ENCODE peak calls at places on chromosomes 16 and 17, in nine cellular contexts. One of them, this sample, is unnamed.

GRCh38 chr17:35046740-35047283 is 16.7 kb downstream of the RFFL start:
- DNase-seq in RWPE1: peak
- DNase-seq in tibial nerve: no peak
- DNase-seq in IMR-90: peak
- DNase-seq in caudate nucleus: no peak
- DNase-seq in effector memory CD4-positive, alpha-beta T cell: peak
- DNase-seq in H9: no peak
- DNase-seq in right lobe of liver: no peak
- DNase-seq in AG04450: no peak
- DNase-seq in this sample: no peak

GRCh38 chr16:65548470-65548869 is 426.6 kb upstream of the CDH11 start:
- DNase-seq in tibial nerve: no peak
- DNase-seq in IMR-90: peak
- DNase-seq in caudate nucleus: no peak
- DNase-seq in RWPE1: no peak
- DNase-seq in H9: peak
- DNase-seq in right lobe of liver: no peak
- DNase-seq in effector memory CD4-positive, alpha-beta T cell: no peak
- DNase-seq in AG04450: no peak
- DNase-seq in this sample: no peak

GRCh38 chr16:23317751-23318150 is 15.6 kb downstream of the SCNN1B start:
- DNase-seq in effector memory CD4-positive, alpha-beta T cell: no peak
- DNase-seq in tibial nerve: no peak
- DNase-seq in RWPE1: no peak
- DNase-seq in AG04450: no peak
- DNase-seq in caudate nucleus: no peak
- DNase-seq in IMR-90: no peak
- DNase-seq in right lobe of liver: no peak
- DNase-seq in H9: no peak
- DNase-seq in this sample: no peak

GRCh38 chr17:16259926-16260325 is 42.9 kb downstream of the PIGL start:
- DNase-seq in AG04450: no peak
- DNase-seq in RWPE1: no peak
- DNase-seq in effector memory CD4-positive, alpha-beta T cell: no peak
- DNase-seq in H9: no peak
- DNase-seq in tibial nerve: no peak
- DNase-seq in caudate nucleus: no peak
- DNase-seq in IMR-90: no peak
- DNase-seq in right lobe of liver: no peak
- DNase-seq in this sample: no peak

GRCh38 chr16:2022723-2023097 is 3.1 kb downstream of the NPW start:
- DNase-seq in RWPE1: peak
- DNase-seq in H9: peak
- DNase-seq in IMR-90: peak
- DNase-seq in caudate nucleus: no peak
- DNase-seq in tibial nerve: no peak
- DNase-seq in effector memory CD4-positive, alpha-beta T cell: no peak
- DNase-seq in right lobe of liver: no peak
- DNase-seq in AG04450: no peak
- DNase-seq in this sample: no peak

GRCh38 chr16:1960665-1961630 is 1.6 kb downstream of the NDUFB10 start:
- DNase-seq in H9: peak
- DNase-seq in AG04450: no peak
- DNase-seq in tibial nerve: no peak
- DNase-seq in IMR-90: peak
- DNase-seq in caudate nucleus: no peak
- DNase-seq in right lobe of liver: no peak
- DNase-seq in effector memory CD4-positive, alpha-beta T cell: no peak
- DNase-seq in RWPE1: no peak
- DNase-seq in this sample: no peak

GRCh38 chr17:64006361-64007088 is 8.4 kb downstream of the PRR29 start:
- DNase-seq in caudate nucleus: no peak
- DNase-seq in H9: peak
- DNase-seq in tibial nerve: no peak
- DNase-seq in right lobe of liver: peak
- DNase-seq in effector memory CD4-positive, alpha-beta T cell: no peak
- DNase-seq in AG04450: no peak
- DNase-seq in RWPE1: no peak
- DNase-seq in IMR-90: no peak
- DNase-seq in this sample: no peak

GRCh38 chr17:31680126-31680525 is 178.9 kb downstream of the COPRS start:
- DNase-seq in caudate nucleus: no peak
- DNase-seq in right lobe of liver: no peak
- DNase-seq in AG04450: no peak
- DNase-seq in effector memory CD4-positive, alpha-beta T cell: no peak
- DNase-seq in H9: peak
- DNase-seq in RWPE1: no peak
- DNase-seq in tibial nerve: no peak
- DNase-seq in IMR-90: no peak
- DNase-seq in this sample: no peak

GRCh38 chr17:82917656-82918345 is 78.0 kb upstream of the ZNF750 start:
- DNase-seq in right lobe of liver: no peak
- DNase-seq in H9: peak
- DNase-seq in tibial nerve: no peak
- DNase-seq in caudate nucleus: no peak
- DNase-seq in AG04450: no peak
- DNase-seq in RWPE1: no peak
- DNase-seq in effector memory CD4-positive, alpha-beta T cell: no peak
- DNase-seq in IMR-90: peak
- DNase-seq in this sample: no peak

GRCh38 chr17:82019905-82020873 is 2.5 kb downstream of the CENPX start:
- DNase-seq in RWPE1: no peak
- DNase-seq in AG04450: no peak
- DNase-seq in H9: peak
- DNase-seq in tibial nerve: no peak
- DNase-seq in right lobe of liver: peak
- DNase-seq in IMR-90: peak
- DNase-seq in effector memory CD4-positive, alpha-beta T cell: peak
- DNase-seq in caudate nucleus: no peak
- DNase-seq in this sample: no peak

GRCh38 chr17:42517516-42517915 is 18.5 kb upstream of the NAGLU start:
- DNase-seq in tibial nerve: peak
- DNase-seq in RWPE1: peak
- DNase-seq in IMR-90: peak
- DNase-seq in H9: peak
- DNase-seq in AG04450: peak
- DNase-seq in right lobe of liver: peak
- DNase-seq in effector memory CD4-positive, alpha-beta T cell: peak
- DNase-seq in caudate nucleus: no peak
- DNase-seq in this sample: peak

GRCh38 chr16:85919271-85920267 is 20.6 kb downstream of the IRF8 start:
- DNase-seq in IMR-90: no peak
- DNase-seq in caudate nucleus: no peak
- DNase-seq in RWPE1: no peak
- DNase-seq in AG04450: no peak
- DNase-seq in H9: no peak
- DNase-seq in tibial nerve: no peak
- DNase-seq in right lobe of liver: no peak
- DNase-seq in effector memory CD4-positive, alpha-beta T cell: no peak
- DNase-seq in this sample: no peak

GRCh38 chr17:68565656-68566055 is 35.5 kb downstream of the FAM20A start:
- DNase-seq in right lobe of liver: no peak
- DNase-seq in H9: no peak
- DNase-seq in IMR-90: no peak
- DNase-seq in AG04450: no peak
- DNase-seq in RWPE1: no peak
- DNase-seq in caudate nucleus: no peak
- DNase-seq in tibial nerve: no peak
- DNase-seq in effector memory CD4-positive, alpha-beta T cell: no peak
- DNase-seq in this sample: no peak

GRCh38 chr17:68567035-68567434 is 34.1 kb downstream of the FAM20A start:
- DNase-seq in RWPE1: no peak
- DNase-seq in IMR-90: no peak
- DNase-seq in tibial nerve: no peak
- DNase-seq in H9: no peak
- DNase-seq in right lobe of liver: peak
- DNase-seq in AG04450: no peak
- DNase-seq in caudate nucleus: no peak
- DNase-seq in effector memory CD4-positive, alpha-beta T cell: no peak
- DNase-seq in this sample: no peak

GRCh38 chr17:68562736-68563135 is 38.4 kb downstream of the FAM20A start:
- DNase-seq in tibial nerve: no peak
- DNase-seq in caudate nucleus: no peak
- DNase-seq in RWPE1: no peak
- DNase-seq in right lobe of liver: no peak
- DNase-seq in IMR-90: no peak
- DNase-seq in effector memory CD4-positive, alpha-beta T cell: no peak
- DNase-seq in AG04450: no peak
- DNase-seq in H9: no peak
- DNase-seq in this sample: no peak

GRCh38 chr17:68566145-68566738 is 34.9 kb downstream of the FAM20A start:
- DNase-seq in effector memory CD4-positive, alpha-beta T cell: no peak
- DNase-seq in caudate nucleus: no peak
- DNase-seq in RWPE1: no peak
- DNase-seq in right lobe of liver: no peak
- DNase-seq in tibial nerve: no peak
- DNase-seq in H9: no peak
- DNase-seq in IMR-90: no peak
- DNase-seq in AG04450: no peak
- DNase-seq in this sample: no peak

GRCh38 chr17:68564415-68565111 is 36.6 kb downstream of the FAM20A start:
- DNase-seq in caudate nucleus: no peak
- DNase-seq in effector memory CD4-positive, alpha-beta T cell: no peak
- DNase-seq in IMR-90: no peak
- DNase-seq in right lobe of liver: no peak
- DNase-seq in tibial nerve: no peak
- DNase-seq in RWPE1: peak
- DNase-seq in AG04450: no peak
- DNase-seq in H9: no peak
- DNase-seq in this sample: no peak
- H3K27ac ChIP-seq in caudate nucleus: no peak
- H3K27ac ChIP-seq in effector memory CD4-positive, alpha-beta T cell: no peak
- H3K27ac ChIP-seq in IMR-90: no peak
- H3K27ac ChIP-seq in right lobe of liver: no peak
- H3K27ac ChIP-seq in tibial nerve: no peak
- H3K27ac ChIP-seq in RWPE1: peak
- H3K27ac ChIP-seq in AG04450: no peak
- H3K27ac ChIP-seq in H9: no peak
- H3K27ac ChIP-seq in this sample: peak

DNA sequence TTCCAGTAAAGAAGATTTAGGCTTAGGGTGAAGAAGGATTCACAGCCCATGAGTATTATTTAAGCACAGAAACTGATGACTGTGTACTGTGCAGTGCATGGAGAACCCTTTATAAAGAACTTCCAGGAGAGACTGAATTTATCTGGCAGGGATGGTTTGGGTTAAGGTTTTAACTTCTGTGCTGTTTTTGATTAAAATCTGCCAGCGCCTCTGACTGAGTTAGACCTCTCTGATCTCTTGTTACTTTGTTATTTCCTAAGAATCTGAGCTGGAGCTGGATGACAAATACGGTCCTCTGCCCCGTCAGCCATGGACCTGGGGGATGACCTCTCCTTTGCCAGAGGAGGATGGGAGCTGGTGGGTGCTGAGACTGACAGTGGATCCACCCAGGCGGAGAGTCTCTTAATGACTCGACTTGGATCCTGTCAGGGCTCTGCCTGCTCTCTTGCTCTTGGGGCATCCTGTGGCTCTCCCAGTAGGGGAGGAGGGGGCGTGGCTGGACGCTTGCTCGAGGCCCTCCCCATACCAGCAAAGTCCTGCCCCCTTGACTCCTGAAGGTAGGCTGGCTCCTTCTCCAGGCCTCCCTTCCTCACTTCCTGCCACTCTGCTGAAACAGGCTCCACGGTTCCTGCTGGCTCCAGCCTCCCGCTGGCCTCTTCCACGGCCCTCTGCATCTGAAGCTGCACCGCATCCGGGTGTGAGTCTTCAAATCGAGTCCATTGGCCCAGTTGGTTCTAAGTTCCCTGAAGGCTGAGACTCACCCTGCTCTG is 24.8 kb upstream of the MAP3K14 start:
- DNase-seq in IMR-90: peak
- DNase-seq in effector memory CD4-positive, alpha-beta T cell: no peak
- DNase-seq in AG04450: peak
- DNase-seq in H9: peak
- DNase-seq in tibial nerve: peak
- DNase-seq in caudate nucleus: no peak
- DNase-seq in right lobe of liver: peak
- DNase-seq in RWPE1: peak
- DNase-seq in this sample: no peak
- H3K27ac ChIP-seq in IMR-90: peak
- H3K27ac ChIP-seq in effector memory CD4-positive, alpha-beta T cell: no peak
- H3K27ac ChIP-seq in AG04450: peak
- H3K27ac ChIP-seq in H9: no peak
- H3K27ac ChIP-seq in tibial nerve: peak
- H3K27ac ChIP-seq in caudate nucleus: no peak
- H3K27ac ChIP-seq in right lobe of liver: no peak
- H3K27ac ChIP-seq in RWPE1: peak
- H3K27ac ChIP-seq in this sample: peak

DNA sequence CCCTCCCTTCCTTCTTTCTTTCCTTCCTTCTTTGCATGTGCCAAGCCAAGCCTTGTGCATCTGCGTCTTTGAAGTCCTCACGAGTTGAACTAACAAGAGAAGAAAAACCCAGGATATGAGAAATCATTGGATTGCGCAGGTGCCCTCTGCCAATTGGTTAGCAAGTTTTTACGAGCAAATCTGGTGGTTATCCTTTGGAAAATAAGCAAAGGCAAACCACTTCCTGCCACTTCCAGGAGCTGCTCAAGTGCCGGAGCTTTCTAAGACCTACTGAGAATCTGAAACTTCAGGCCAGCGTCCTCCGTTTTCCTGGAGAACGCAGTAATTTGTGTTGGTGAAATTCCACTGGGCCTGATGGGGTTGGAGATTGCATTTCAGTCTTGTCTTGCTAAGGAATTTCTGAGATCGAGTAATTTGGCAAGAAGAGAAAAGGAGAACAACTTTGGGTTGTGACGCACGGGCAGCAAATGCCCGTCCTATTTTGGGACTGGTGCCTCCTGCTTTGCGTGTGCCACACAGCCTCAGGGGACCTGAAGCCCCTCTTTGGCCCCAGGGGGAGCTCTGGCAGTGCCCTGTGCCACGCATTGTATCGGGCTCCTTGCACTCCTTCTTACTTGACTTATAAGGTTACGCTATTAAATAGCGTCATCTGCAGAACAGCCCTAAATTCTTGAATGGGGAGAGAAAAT is 56.4 kb downstream of the CMIP start:
- DNase-seq in caudate nucleus: no peak
- DNase-seq in RWPE1: peak
- DNase-seq in effector memory CD4-positive, alpha-beta T cell: no peak
- DNase-seq in tibial nerve: no peak
- DNase-seq in AG04450: no peak
- DNase-seq in right lobe of liver: no peak
- DNase-seq in IMR-90: peak
- DNase-seq in H9: no peak
- DNase-seq in this sample: peak
- H3K27ac ChIP-seq in caudate nucleus: no peak
- H3K27ac ChIP-seq in RWPE1: peak
- H3K27ac ChIP-seq in effector memory CD4-positive, alpha-beta T cell: no peak
- H3K27ac ChIP-seq in tibial nerve: peak
- H3K27ac ChIP-seq in AG04450: peak
- H3K27ac ChIP-seq in right lobe of liver: no peak
- H3K27ac ChIP-seq in IMR-90: no peak
- H3K27ac ChIP-seq in H9: no peak
- H3K27ac ChIP-seq in this sample: peak

DNA sequence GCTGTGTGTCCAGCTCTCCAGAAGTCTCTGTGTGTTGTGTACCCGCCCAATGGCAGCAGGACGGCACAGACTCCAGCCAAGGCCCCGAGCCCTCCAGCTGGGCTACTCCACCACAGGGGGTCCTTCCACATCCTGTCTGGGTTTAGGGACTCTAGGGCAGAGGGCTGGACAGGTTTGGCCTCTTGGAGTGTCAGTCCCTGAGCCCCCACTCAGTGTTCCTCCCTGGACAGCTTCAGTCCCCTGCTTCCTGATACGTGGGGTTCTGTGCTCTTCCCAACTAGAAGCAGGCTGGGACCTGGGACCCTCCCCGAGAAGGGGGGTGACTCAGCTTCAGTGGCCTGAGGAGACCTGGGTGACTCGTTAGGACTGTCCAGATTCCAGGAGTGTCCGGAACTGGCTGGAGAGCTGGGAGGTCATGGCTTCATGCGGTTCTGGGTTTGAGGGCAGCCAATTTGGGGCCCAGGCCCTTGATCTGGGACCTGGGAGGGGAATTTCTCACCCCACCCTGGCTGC is 4.2 kb downstream of the CDK3 start:
- DNase-seq in caudate nucleus: no peak
- DNase-seq in RWPE1: no peak
- DNase-seq in AG04450: no peak
- DNase-seq in IMR-90: peak
- DNase-seq in effector memory CD4-positive, alpha-beta T cell: no peak
- DNase-seq in tibial nerve: no peak
- DNase-seq in H9: no peak
- DNase-seq in right lobe of liver: no peak
- DNase-seq in this sample: no peak
- H3K27ac ChIP-seq in caudate nucleus: no peak
- H3K27ac ChIP-seq in RWPE1: peak
- H3K27ac ChIP-seq in AG04450: peak
- H3K27ac ChIP-seq in IMR-90: peak
- H3K27ac ChIP-seq in effector memory CD4-positive, alpha-beta T cell: no peak
- H3K27ac ChIP-seq in tibial nerve: no peak
- H3K27ac ChIP-seq in H9: no peak
- H3K27ac ChIP-seq in right lobe of liver: no peak
- H3K27ac ChIP-seq in this sample: no peak